ENCODE peak calls at places on chromosomes 13 and 19, in four cellular contexts. One of them, this sample, is unnamed.
A peak's percentile ranks its signal among the peaks of the same experiment; 100 is the strongest.

GRCh38 chr19:52007436-52007804 is 591 bp downstream of the ZNF615 start:
- DNase-seq in adrenal gland: no peak
- DNase-seq in astrocyte of the spinal cord: no peak
- DNase-seq in left ventricle myocardium inferior: no peak
- DNase-seq in this sample: peak; percentile 7

GRCh38 chr19:6891761-6892385 is 4.5 kb downstream of the ADGRE1 start:
- DNase-seq in astrocyte of the spinal cord: no peak
- DNase-seq in adrenal gland: no peak
- DNase-seq in left ventricle myocardium inferior: no peak
- DNase-seq in this sample: no peak

GRCh38 chr19:46015961-46016425 is 6.9 kb downstream of the PGLYRP1 start:
- DNase-seq in left ventricle myocardium inferior: no peak
- DNase-seq in astrocyte of the spinal cord: no peak
- DNase-seq in adrenal gland: no peak
- DNase-seq in this sample: no peak

GRCh38 chr19:47842941-47843340 is 16.1 kb upstream of the TPRX2 start:
- DNase-seq in left ventricle myocardium inferior: no peak
- DNase-seq in adrenal gland: no peak
- DNase-seq in astrocyte of the spinal cord: no peak
- DNase-seq in this sample: no peak

GRCh38 chr13:35964764-35965163 is 166.4 kb downstream of the DCLK1 start:
- DNase-seq in astrocyte of the spinal cord: peak; percentile 34
- DNase-seq in adrenal gland: no peak
- DNase-seq in left ventricle myocardium inferior: no peak
- DNase-seq in this sample: peak; percentile 41

GRCh38 chr13:71320452-71320851 is 546.6 kb downstream of the DACH1 start:
- DNase-seq in astrocyte of the spinal cord: peak; percentile 6
- DNase-seq in left ventricle myocardium inferior: no peak
- DNase-seq in adrenal gland: no peak
- DNase-seq in this sample: no peak

GRCh38 chr19:52748336-52748950 is 13.6 kb upstream of the ZNF611 start:
- DNase-seq in adrenal gland: no peak
- DNase-seq in left ventricle myocardium inferior: no peak
- DNase-seq in astrocyte of the spinal cord: peak; percentile 34
- DNase-seq in this sample: peak; percentile 65

GRCh38 chr19:39599116-39599515 is 3.2 kb upstream of the LGALS13 start:
- DNase-seq in astrocyte of the spinal cord: peak; percentile 15
- DNase-seq in adrenal gland: no peak
- DNase-seq in left ventricle myocardium inferior: no peak
- DNase-seq in this sample: peak; percentile 38

GRCh38 chr19:45973564-45974338 is at the start of gene NOVA2:
- DNase-seq in left ventricle myocardium inferior: peak; percentile 73
- DNase-seq in adrenal gland: peak; percentile 66
- DNase-seq in astrocyte of the spinal cord: peak; percentile 60
- DNase-seq in this sample: peak; percentile 77

GRCh38 chr13:50801087-50801931 is 42.2 kb downstream of the DLEU7 start:
- DNase-seq in astrocyte of the spinal cord: peak; percentile 82
- DNase-seq in adrenal gland: peak; percentile 48
- DNase-seq in left ventricle myocardium inferior: no peak
- DNase-seq in this sample: peak; percentile 89

GRCh38 chr19:31140717-31141116 is 208.5 kb downstream of the TSHZ3 start:
- DNase-seq in left ventricle myocardium inferior: no peak
- DNase-seq in adrenal gland: no peak
- DNase-seq in astrocyte of the spinal cord: peak; percentile 72
- DNase-seq in this sample: peak; percentile 54

GRCh38 chr13:59672445-59672844 is 491.3 kb downstream of the DIAPH3 start:
- DNase-seq in astrocyte of the spinal cord: no peak
- DNase-seq in left ventricle myocardium inferior: no peak
- DNase-seq in adrenal gland: no peak
- DNase-seq in this sample: no peak

GRCh38 chr19:43755256-43755801 is 567 bp upstream of the SMG9 start:
- DNase-seq in adrenal gland: peak; percentile 77
- DNase-seq in astrocyte of the spinal cord: peak; percentile 66
- DNase-seq in left ventricle myocardium inferior: peak; percentile 87
- DNase-seq in this sample: peak; percentile 71

GRCh38 chr13:36288794-36289391 is 8.7 kb downstream of the CCDC169 start:
- DNase-seq in adrenal gland: no peak
- DNase-seq in astrocyte of the spinal cord: peak; percentile 36
- DNase-seq in left ventricle myocardium inferior: no peak
- DNase-seq in this sample: no peak

GRCh38 chr13:49271264-49271663 is 23.5 kb downstream of the CDADC1 start:
- DNase-seq in astrocyte of the spinal cord: no peak
- DNase-seq in left ventricle myocardium inferior: no peak
- DNase-seq in adrenal gland: no peak
- DNase-seq in this sample: no peak

GRCh38 chr19:3178973-3179738 is 587 bp downstream of the S1PR4 start:
- DNase-seq in astrocyte of the spinal cord: no peak
- DNase-seq in left ventricle myocardium inferior: no peak
- DNase-seq in adrenal gland: peak; percentile 14
- DNase-seq in this sample: no peak

GRCh38 chr19:6022570-6023049 is 44.7 kb upstream of the RANBP3 start:
- DNase-seq in astrocyte of the spinal cord: no peak
- DNase-seq in left ventricle myocardium inferior: no peak
- DNase-seq in adrenal gland: no peak
- DNase-seq in this sample: no peak

GRCh38 chr13:106105153-106105552 is 430.3 kb downstream of the EFNB2 start:
- DNase-seq in adrenal gland: no peak
- DNase-seq in astrocyte of the spinal cord: no peak
- DNase-seq in left ventricle myocardium inferior: no peak
- DNase-seq in this sample: no peak

GRCh38 chr13:31930901-31931522 is 100.6 kb upstream of the FRY start:
- DNase-seq in astrocyte of the spinal cord: no peak
- DNase-seq in left ventricle myocardium inferior: no peak
- DNase-seq in adrenal gland: no peak
- DNase-seq in this sample: peak; percentile 13

GRCh38 chr13:80669112-80669511 is 328.2 kb upstream of the SPRY2 start:
- DNase-seq in astrocyte of the spinal cord: no peak
- DNase-seq in adrenal gland: no peak
- DNase-seq in left ventricle myocardium inferior: no peak
- DNase-seq in this sample: peak; percentile 8

GRCh38 chr19:36215276-36216171 is 618 bp downstream of the ZNF146 start:
- DNase-seq in left ventricle myocardium inferior: no peak
- DNase-seq in astrocyte of the spinal cord: peak; percentile 60
- DNase-seq in adrenal gland: peak; percentile 30
- DNase-seq in this sample: peak; percentile 45

GRCh38 chr19:51660975-51661600 is 14.5 kb upstream of the SIGLEC14 start:
- DNase-seq in left ventricle myocardium inferior: peak; percentile 25
- DNase-seq in astrocyte of the spinal cord: peak; percentile 75
- DNase-seq in adrenal gland: peak; percentile 84
- DNase-seq in this sample: peak; percentile 84

GRCh38 chr13:32229443-32229842 is 85.7 kb downstream of the ZAR1L start:
- DNase-seq in left ventricle myocardium inferior: no peak
- DNase-seq in astrocyte of the spinal cord: peak; percentile 7
- DNase-seq in adrenal gland: no peak
- DNase-seq in this sample: no peak

GRCh38 chr13:92054389-92054788 is 656.0 kb downstream of the GPC5 start:
- DNase-seq in adrenal gland: no peak
- DNase-seq in astrocyte of the spinal cord: no peak
- DNase-seq in left ventricle myocardium inferior: no peak
- DNase-seq in this sample: no peak

GRCh38 chr19:35204799-35205732 is 23.5 kb downstream of the FAM187B start:
- DNase-seq in adrenal gland: no peak
- DNase-seq in left ventricle myocardium inferior: no peak
- DNase-seq in astrocyte of the spinal cord: no peak
- DNase-seq in this sample: no peak

GRCh38 chr19:18951721-18952281 is 10.8 kb upstream of the HOMER3 start:
- DNase-seq in astrocyte of the spinal cord: no peak
- DNase-seq in left ventricle myocardium inferior: no peak
- DNase-seq in adrenal gland: no peak
- DNase-seq in this sample: peak; percentile 53

GRCh38 chr13:31504918-31505317 is 234.4 kb upstream of the RXFP2 start:
- DNase-seq in adrenal gland: no peak
- DNase-seq in astrocyte of the spinal cord: no peak
- DNase-seq in left ventricle myocardium inferior: no peak
- DNase-seq in this sample: no peak

GRCh38 chr19:54507824-54508223 is 5.2 kb downstream of the LAIR2 start:
- DNase-seq in adrenal gland: no peak
- DNase-seq in left ventricle myocardium inferior: no peak
- DNase-seq in astrocyte of the spinal cord: no peak
- DNase-seq in this sample: no peak
- TF ChIP-seq CTCF in adrenal gland: no peak
- TF ChIP-seq CTCF in left ventricle myocardium inferior: no peak
- TF ChIP-seq CTCF in astrocyte of the spinal cord: no peak
- TF ChIP-seq CTCF in this sample: no peak

GRCh38 chr13:44237276-44237767 is 136.3 kb upstream of the SERP2 start:
- DNase-seq in adrenal gland: peak; percentile 85
- DNase-seq in astrocyte of the spinal cord: peak; percentile 95
- DNase-seq in left ventricle myocardium inferior: peak; percentile 46
- DNase-seq in this sample: peak; percentile 96
- H3K4me3 ChIP-seq in adrenal gland: no peak overlapping the region
- H3K4me3 ChIP-seq in astrocyte of the spinal cord: no peak overlapping the region
- H3K4me3 ChIP-seq in left ventricle myocardium inferior: no peak overlapping the region
- H3K4me3 ChIP-seq in this sample: no peak overlapping the region

GRCh38 chr13:112024577-112024976 is 42.4 kb upstream of the SOX1 start:
- DNase-seq in adrenal gland: no peak
- DNase-seq in left ventricle myocardium inferior: no peak
- DNase-seq in astrocyte of the spinal cord: no peak
- DNase-seq in this sample: no peak
- TF ChIP-seq CTCF in adrenal gland: no peak
- TF ChIP-seq CTCF in left ventricle myocardium inferior: no peak
- TF ChIP-seq CTCF in astrocyte of the spinal cord: no peak
- TF ChIP-seq CTCF in this sample: no peak

GRCh38 chr13:110617326-110618072 is 2.2 kb downstream of the NAXD start:
- DNase-seq in astrocyte of the spinal cord: peak; percentile 84
- DNase-seq in adrenal gland: peak; percentile 73
- DNase-seq in left ventricle myocardium inferior: no peak
- DNase-seq in this sample: peak; percentile 82
- H3K4me3 ChIP-seq in astrocyte of the spinal cord: no peak overlapping the region
- H3K4me3 ChIP-seq in adrenal gland: peak overlapping the region; percentile 67
- H3K4me3 ChIP-seq in left ventricle myocardium inferior: peak overlapping the region; percentile 97
- H3K4me3 ChIP-seq in this sample: peak overlapping the region; percentile 19

DNA sequence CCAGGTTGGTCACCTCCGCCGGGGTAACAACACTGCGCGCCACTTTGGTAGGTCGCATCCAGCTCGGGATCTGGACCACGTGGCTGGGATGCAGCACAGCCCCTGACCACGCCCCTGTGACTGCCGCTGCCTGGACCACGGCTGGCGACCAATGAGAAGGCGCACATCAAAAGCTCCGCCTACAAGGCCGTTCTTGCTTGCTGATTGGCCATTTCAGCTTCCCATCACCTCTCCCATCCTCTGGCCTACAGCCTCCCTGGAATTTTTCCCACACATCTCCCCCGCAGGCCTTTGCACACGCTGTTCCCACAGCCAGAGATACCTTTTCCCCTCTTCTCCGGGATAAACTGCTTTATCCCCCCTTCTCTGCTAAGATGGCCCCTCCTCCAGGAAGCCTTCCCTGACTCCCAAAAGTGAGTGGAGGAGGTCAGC is 12.5 kb upstream of the MAP1S start:
- DNase-seq in adrenal gland: no peak
- DNase-seq in left ventricle myocardium inferior: no peak
- DNase-seq in astrocyte of the spinal cord: peak; percentile 16
- DNase-seq in this sample: no peak
- TF ChIP-seq CTCF in adrenal gland: no peak
- TF ChIP-seq CTCF in left ventricle myocardium inferior: no peak
- TF ChIP-seq CTCF in astrocyte of the spinal cord: no peak
- TF ChIP-seq CTCF in this sample: no peak

GRCh38 chr19:10195199-10195519 is 406 bp upstream of the DNMT1 start:
- DNase-seq in astrocyte of the spinal cord: no peak
- DNase-seq in adrenal gland: no peak
- DNase-seq in left ventricle myocardium inferior: no peak
- DNase-seq in this sample: no peak

GRCh38 chr19:10191347-10191746 is 3.4 kb downstream of the DNMT1 start:
- DNase-seq in adrenal gland: peak; percentile 22
- DNase-seq in astrocyte of the spinal cord: peak; percentile 94
- DNase-seq in left ventricle myocardium inferior: no peak
- DNase-seq in this sample: peak; percentile 99

GRCh38 chr19:10194500-10195198 is at the start of gene DNMT1:
- DNase-seq in left ventricle myocardium inferior: peak; percentile 95
- DNase-seq in adrenal gland: peak; percentile 95
- DNase-seq in astrocyte of the spinal cord: peak; percentile 97
- DNase-seq in this sample: peak; percentile 96

GRCh38 chr19:10193666-10194499 is 870 bp downstream of the DNMT1 start:
- DNase-seq in astrocyte of the spinal cord: peak; percentile 41
- DNase-seq in adrenal gland: no peak
- DNase-seq in left ventricle myocardium inferior: no peak
- DNase-seq in this sample: peak; percentile 70

GRCh38 chr19:10192922-10193321 is 1.8 kb downstream of the DNMT1 start:
- DNase-seq in left ventricle myocardium inferior: no peak
- DNase-seq in astrocyte of the spinal cord: no peak
- DNase-seq in adrenal gland: no peak
- DNase-seq in this sample: no peak
- H3K4me3 ChIP-seq in left ventricle myocardium inferior: no peak overlapping the region
- H3K4me3 ChIP-seq in astrocyte of the spinal cord: no peak overlapping the region
- H3K4me3 ChIP-seq in adrenal gland: no peak overlapping the region
- H3K4me3 ChIP-seq in this sample: peak overlapping the region; percentile 83

GRCh38 chr19:53810891-53811290 is 13.2 kb downstream of the NLRP12 start:
- DNase-seq in left ventricle myocardium inferior: no peak
- DNase-seq in adrenal gland: no peak
- DNase-seq in astrocyte of the spinal cord: no peak
- DNase-seq in this sample: no peak

GRCh38 chr19:53810187-53810546 is 13.9 kb downstream of the NLRP12 start:
- DNase-seq in left ventricle myocardium inferior: no peak
- DNase-seq in adrenal gland: no peak
- DNase-seq in astrocyte of the spinal cord: no peak
- DNase-seq in this sample: no peak

GRCh38 chr19:53808710-53809125 is 15.4 kb downstream of the NLRP12 start:
- DNase-seq in left ventricle myocardium inferior: no peak
- DNase-seq in adrenal gland: no peak
- DNase-seq in astrocyte of the spinal cord: peak; percentile 24
- DNase-seq in this sample: peak; percentile 75

GRCh38 chr19:53812335-53812734 is 11.8 kb downstream of the NLRP12 start:
- DNase-seq in astrocyte of the spinal cord: no peak
- DNase-seq in left ventricle myocardium inferior: no peak
- DNase-seq in adrenal gland: no peak
- DNase-seq in this sample: no peak

DNA sequence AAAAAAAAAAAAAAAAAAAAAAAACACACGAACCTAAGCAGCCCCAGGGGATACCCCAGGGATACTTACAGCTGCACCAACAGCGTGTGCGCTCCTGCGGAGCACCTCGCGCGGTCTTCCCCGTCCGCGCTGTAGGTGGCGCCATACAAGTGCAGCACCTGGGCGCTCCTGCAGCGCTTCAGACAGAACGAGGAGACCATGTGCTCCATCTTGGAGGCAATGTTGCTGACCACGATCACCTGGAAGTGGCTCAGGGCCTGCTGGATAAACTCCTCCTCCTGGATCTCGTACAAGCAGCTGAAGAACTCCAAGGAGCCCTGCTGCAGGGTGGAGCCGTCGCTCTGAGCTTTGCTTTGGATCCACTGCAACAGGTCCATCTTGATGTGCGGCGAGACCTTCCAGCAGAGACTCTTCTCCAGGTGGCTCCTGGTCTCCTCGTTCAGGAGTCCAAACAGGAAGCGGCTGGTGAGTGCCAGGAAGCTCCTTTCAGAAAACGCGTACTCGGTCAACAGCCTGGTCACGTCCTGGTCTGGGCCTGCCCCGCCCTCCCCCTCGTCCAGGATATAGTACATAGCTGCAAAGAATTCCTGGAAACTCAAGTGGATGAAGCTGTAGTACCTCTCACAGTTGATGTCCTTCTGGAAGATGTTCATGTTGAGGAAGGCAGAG is 14.5 kb downstream of the NLRP12 start:
- DNase-seq in left ventricle myocardium inferior: no peak
- DNase-seq in adrenal gland: peak; percentile 27
- DNase-seq in astrocyte of the spinal cord: no peak
- DNase-seq in this sample: no peak
- TF ChIP-seq CTCF in left ventricle myocardium inferior: peak; percentile 20
- TF ChIP-seq CTCF in adrenal gland: no peak
- TF ChIP-seq CTCF in astrocyte of the spinal cord: peak; percentile 42
- TF ChIP-seq CTCF in this sample: peak; percentile 25

This sample was measured in fibroblast of the aortic adventitia.